ENCODE peak calls at places on chromosomes 4 and X, in eight cellular contexts. R, L, X, T, N, Z, P and J are unnamed samples.

GRCh38 chr4:145734576-145735329 is 54.8 kb downstream of the C4orf51 start:
- DNase-seq in R (no peak), L (no peak), X (peak), T (peak), N (no peak), Z (no peak), P (peak), J (no peak)

GRCh38 chr4:153792007-153792892 is 3.4 kb upstream of the SFRP2 start:
- DNase-seq in R (no peak), L (no peak), X (no peak), T (peak), N (peak), Z (no peak), P (peak), J (no peak)

GRCh38 chr4:155392486-155393184 is 15.9 kb upstream of the MAP9 start:
- DNase-seq in R (no peak), L (no peak), X (peak), T (peak), N (no peak), Z (no peak), P (peak), J (no peak)

GRCh38 chr4:105495667-105496066 is 21.8 kb upstream of the PPA2 start:
- DNase-seq in R (no peak), L (no peak), X (no peak), T (no peak), N (no peak), Z (no peak), P (no peak), J (no peak)

GRCh38 chr4:173521474-173522159 is 8.4 kb downstream of the HAND2 start:
- DNase-seq in R (no peak), L (no peak), X (no peak), T (no peak), N (peak), Z (no peak), P (no peak), J (no peak)

GRCh38 chr4:15250021-15250441 is 177.8 kb upstream of the C1QTNF7 start:
- DNase-seq in R (no peak), L (no peak), X (no peak), T (no peak), N (no peak), Z (no peak), P (no peak), J (no peak)

GRCh38 chrX:150781711-150782110 is 88.5 kb downstream of the MTMR1 start:
- DNase-seq in R (no peak), L (no peak), X (no peak), T (no peak), N (no peak), Z (no peak), P (no peak), J (no peak)

GRCh38 chr4:172979332-172979731 is 189.3 kb upstream of the GALNT7 start:
- DNase-seq in R (no peak), L (no peak), X (no peak), T (no peak), N (no peak), Z (no peak), P (no peak), J (no peak)

GRCh38 chr4:4405358-4405962 is 18.6 kb downstream of the NSG1 start:
- DNase-seq in R (no peak), L (no peak), X (no peak), T (no peak), N (no peak), Z (no peak), P (no peak), J (no peak)

GRCh38 chr4:57158762-57159161 is 48.6 kb upstream of the IGFBP7 start:
- DNase-seq in R (no peak), L (no peak), X (no peak), T (no peak), N (no peak), Z (no peak), P (no peak), J (no peak)

GRCh38 chrX:15744181-15744867 is 6.3 kb downstream of the CA5B start:
- DNase-seq in R (no peak), L (no peak), X (no peak), T (peak), N (no peak), Z (no peak), P (no peak), J (no peak)

GRCh38 chrX:153956044-153956907 is 11.8 kb upstream of the RENBP start:
- DNase-seq in R (no peak), L (no peak), X (no peak), T (no peak), N (no peak), Z (no peak), P (no peak), J (no peak)

GRCh38 chr4:123924536-123924935 is 527.9 kb downstream of the SPRY1 start:
- DNase-seq in R (no peak), L (no peak), X (no peak), T (no peak), N (no peak), Z (no peak), P (no peak), J (no peak)

GRCh38 chr4:140152760-140153418 is 1.1 kb downstream of the MAML3 start:
- DNase-seq in R (peak), L (peak), X (no peak), T (peak), N (peak), Z (no peak), P (peak), J (peak)

GRCh38 chrX:107741318-107741813 is 34.2 kb downstream of the TSC22D3 start:
- DNase-seq in R (no peak), L (no peak), X (no peak), T (no peak), N (no peak), Z (no peak), P (no peak), J (no peak)

GRCh38 chrX:50211510-50211909 is 6.9 kb downstream of the CCNB3 start:
- DNase-seq in R (no peak), L (no peak), X (no peak), T (peak), N (no peak), Z (no peak), P (peak), J (peak)

GRCh38 chr4:19187709-19188108 is 1064.0 kb upstream of the SLIT2 start:
- DNase-seq in R (no peak), L (no peak), X (no peak), T (no peak), N (no peak), Z (no peak), P (no peak), J (no peak)

GRCh38 chr4:166279261-166279660 is 406.2 kb downstream of the TLL1 start:
- DNase-seq in R (no peak), L (no peak), X (no peak), T (peak), N (no peak), Z (no peak), P (no peak), J (no peak)

GRCh38 chr4:16090306-16090705 is 6.5 kb upstream of the PROM1 start:
- DNase-seq in R (no peak), L (no peak), X (no peak), T (no peak), N (no peak), Z (no peak), P (no peak), J (no peak)

GRCh38 chr4:156322592-156322991 is 368.9 kb upstream of the CTSO start:
- DNase-seq in R (no peak), L (no peak), X (no peak), T (peak), N (no peak), Z (no peak), P (no peak), J (no peak)

GRCh38 chrX:8960809-8961413 is 73.0 kb downstream of the FAM9B start:
- DNase-seq in R (no peak), L (no peak), X (no peak), T (no peak), N (no peak), Z (no peak), P (no peak), J (no peak)

GRCh38 chr4:3332498-3332897 is 39.7 kb downstream of the RGS12 start:
- DNase-seq in R (no peak), L (no peak), X (no peak), T (no peak), N (no peak), Z (no peak), P (no peak), J (no peak)

GRCh38 chr4:53478671-53479456 is 101.4 kb downstream of the FIP1L1 start:
- DNase-seq in R (no peak), L (no peak), X (no peak), T (peak), N (no peak), Z (no peak), P (no peak), J (no peak)

GRCh38 chr4:181245326-181245725 is 997.9 kb upstream of the TENM3 start:
- DNase-seq in R (no peak), L (no peak), X (no peak), T (no peak), N (no peak), Z (no peak), P (no peak), J (no peak)

GRCh38 chrX:46258356-46258755 is 286.9 kb downstream of the ZNF674 start:
- DNase-seq in R (no peak), L (no peak), X (no peak), T (no peak), N (no peak), Z (no peak), P (no peak), J (no peak)

GRCh38 chr4:100742045-100742444 is 224.2 kb upstream of the EMCN start:
- DNase-seq in R (no peak), L (no peak), X (peak), T (no peak), N (no peak), Z (no peak), P (no peak), J (peak)

GRCh38 chrX:129193357-129193756 is 329.9 kb downstream of the SMARCA1 start:
- DNase-seq in R (no peak), L (no peak), X (no peak), T (no peak), N (no peak), Z (peak), P (no peak), J (no peak)